ENCODE peak calls at places on chromosomes 6 and 20, in six cellular contexts. Z is brain microvascular endothelial cell, M is psoas muscle, I is GM23338, T is mucosa of descending colon, U is fibroblast of lung. D is an unnamed sample.
A peak's percentile ranks its signal among the peaks of the same experiment; 100 is the strongest.

GRCh38 chr6:22613695-22614094 is 44.3 kb downstream of the HDGFL1 start:
- DNase-seq in T (no peak), I (no peak), U (peak; percentile 95), M (no peak), Z (peak; percentile 85), D (peak; percentile 89)

GRCh38 chr20:59295531-59295930 is 4.9 kb upstream of the EDN3 start:
- DNase-seq in M (no peak), T (no peak), I (no peak), Z (no peak), U (no peak), D (no peak)

GRCh38 chr20:41617931-41618806 is at the start of gene CHD6:
- DNase-seq in M (peak; percentile 100), T (peak; percentile 99), I (peak; percentile 100), U (peak; percentile 100), Z (peak; percentile 100), D (peak; percentile 97)

GRCh38 chr6:2502096-2502997 is 248.4 kb downstream of the MYLK4 start:
- DNase-seq in I (peak; percentile 18), U (no peak), Z (no peak), T (no peak), M (no peak), D (no peak)

GRCh38 chr6:147204843-147205311 is 660 bp downstream of the STXBP5 start:
- DNase-seq in U (no peak), Z (no peak), M (no peak), I (no peak), T (no peak), D (no peak)

GRCh38 chr6:82720992-82721391 is 344.6 kb downstream of the UBE3D start:
- DNase-seq in I (no peak), T (no peak), U (peak; percentile 24), M (no peak), Z (no peak), D (no peak)

GRCh38 chr20:46670228-46670584 is 18.9 kb upstream of the SLC13A3 start:
- DNase-seq in Z (no peak), I (no peak), U (no peak), T (no peak), M (no peak), D (no peak)

GRCh38 chr20:1887321-1887720 is 7.9 kb upstream of the SIRPA start:
- DNase-seq in I (no peak), Z (no peak), U (no peak), M (peak; percentile 66), T (no peak), D (no peak)

GRCh38 chr20:10558635-10559187 is 115.1 kb downstream of the JAG1 start:
- DNase-seq in I (no peak), U (peak; percentile 98), Z (peak; percentile 99), T (no peak), M (no peak), D (peak; percentile 95)

GRCh38 chr6:105794263-105794662 is 291.9 kb upstream of the PRDM1 start:
- DNase-seq in T (peak; percentile 62), Z (no peak), U (no peak), M (peak; percentile 85), I (peak; percentile 44), D (no peak)

GRCh38 chr6:27076116-27076515 is 171.4 kb upstream of the PRSS16 start:
- DNase-seq in I (no peak), T (no peak), U (no peak), M (no peak), Z (no peak), D (no peak)

GRCh38 chr20:1185316-1185741 is 548 bp upstream of the TMEM74B start:
- DNase-seq in M (no peak), U (no peak), T (no peak), I (peak; percentile 56), Z (no peak), D (no peak)

GRCh38 chr6:149261364-149261763 is 56.1 kb upstream of the TAB2 start:
- DNase-seq in T (no peak), U (no peak), Z (no peak), M (no peak), I (no peak), D (no peak)

GRCh38 chr6:73585566-73586415 is 65.0 kb upstream of the EEF1A1 start:
- DNase-seq in T (peak; percentile 77), I (peak; percentile 70), U (peak; percentile 83), M (no peak), Z (peak; percentile 80), D (no peak)

GRCh38 chr20:53769041-53769440 is 175.4 kb upstream of the ZNF217 start:
- DNase-seq in T (no peak), Z (peak; percentile 18), U (no peak), I (peak; percentile 24), M (no peak), D (no peak)

GRCh38 chr20:50575869-50576720 is 65.9 kb downstream of the PTPN1 start:
- DNase-seq in U (peak; percentile 46), Z (peak; percentile 37), T (peak; percentile 88), M (peak; percentile 83), I (peak; percentile 80), D (no peak)

GRCh38 chr6:152068622-152069261 is 261.3 kb downstream of the ESR1 start:
- DNase-seq in I (no peak), U (peak; percentile 17), M (no peak), Z (no peak), T (no peak), D (no peak)

GRCh38 chr20:21099653-21100589 is 6.2 kb downstream of the LINC00237 start:
- DNase-seq in T (peak; percentile 49), U (no peak), I (peak; percentile 68), M (peak; percentile 61), Z (no peak), D (no peak)

GRCh38 chr6:169190144-169190584 is 63.5 kb downstream of the THBS2 start:
- DNase-seq in U (peak; percentile 99), Z (peak; percentile 83), T (no peak), M (peak; percentile 85), I (no peak), D (peak; percentile 90)

DNA sequence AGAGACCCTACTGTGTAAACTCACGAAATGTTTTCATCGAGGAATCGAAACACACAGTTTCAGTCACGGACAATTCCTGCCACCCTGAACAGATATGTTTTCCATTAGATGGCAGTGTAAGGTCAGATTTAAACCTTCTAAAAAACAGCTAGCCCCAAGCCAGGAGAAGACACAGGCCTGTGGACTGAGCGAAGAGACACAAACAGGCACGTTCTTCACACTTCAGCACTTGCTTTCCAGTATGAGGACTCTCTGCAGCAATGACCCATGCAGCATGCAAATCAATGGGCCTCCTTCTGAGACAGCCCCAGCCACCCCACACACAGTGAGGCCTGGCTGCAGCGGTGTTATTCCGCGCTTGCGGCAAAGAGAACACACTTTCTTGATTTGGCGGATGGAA is 31.9 kb downstream of the HUS1B start:
- DNase-seq in T (no peak), U (peak; percentile 19), Z (peak; percentile 19), I (peak; percentile 57), M (no peak), D (no peak)
- TF ChIP-seq CTCF in T (no peak), U (peak; percentile 33), Z (peak; percentile 35), I (peak; percentile 58), M (no peak), D (no peak)

GRCh38 chr6:161446296-161446925 is 172.6 kb upstream of the AGPAT4 start:
- DNase-seq in I (no peak), M (no peak), T (no peak), U (no peak), Z (no peak), D (no peak)

GRCh38 chr6:161442381-161442858 is 168.6 kb upstream of the AGPAT4 start:
- DNase-seq in M (no peak), T (no peak), U (no peak), I (no peak), Z (no peak), D (no peak)

GRCh38 chr6:161443868-161444267 is 170.0 kb upstream of the AGPAT4 start:
- DNase-seq in Z (no peak), U (peak; percentile 81), I (peak; percentile 84), T (no peak), M (no peak), D (no peak)

GRCh38 chr6:161444966-161445799 is 171.3 kb upstream of the AGPAT4 start:
- DNase-seq in M (peak; percentile 62), I (no peak), Z (no peak), T (no peak), U (peak; percentile 69), D (no peak)

DNA sequence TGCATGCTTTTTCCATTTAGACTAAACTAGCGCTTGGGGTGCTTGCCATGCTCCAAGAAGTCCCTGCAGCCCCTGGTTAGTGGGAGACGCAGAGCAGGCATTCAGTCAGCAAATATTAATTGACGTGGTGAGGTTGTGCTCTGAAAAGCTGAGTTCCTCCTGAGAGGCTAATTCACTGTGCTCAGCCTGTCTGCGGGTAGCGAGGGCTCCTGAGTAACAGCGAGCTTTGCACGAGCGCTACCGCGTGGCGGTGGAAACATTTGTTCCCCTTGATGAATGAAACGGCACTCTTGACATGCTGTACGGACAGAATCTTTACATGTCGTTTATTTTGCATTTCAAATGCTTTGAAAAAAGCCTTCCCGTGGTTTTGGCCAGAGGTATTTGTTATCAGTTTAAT is 170.6 kb upstream of the AGPAT4 start:
- DNase-seq in Z (no peak), T (peak; percentile 9), U (peak; percentile 86), I (peak; percentile 36), M (peak; percentile 73), D (no peak)
- TF ChIP-seq CTCF in Z (peak; percentile 26), T (no peak), U (no peak), I (peak; percentile 25), M (peak; percentile 32), D (peak; percentile 16)

GRCh38 chr20:19928379-19929360 is 88.5 kb upstream of the NAA20 start:
- DNase-seq in I (no peak), Z (no peak), U (no peak), T (peak; percentile 81), M (no peak), D (no peak)
- TF ChIP-seq CTCF in I (no peak), Z (no peak), U (no peak), T (no peak), M (no peak), D (no peak)

GRCh38 chr6:11333292-11333849 is 100.9 kb upstream of the NEDD9 start:
- DNase-seq in U (no peak), I (peak; percentile 12), Z (no peak), T (no peak), M (no peak), D (no peak)

GRCh38 chr6:11329841-11330765 is 97.6 kb upstream of the NEDD9 start:
- DNase-seq in Z (no peak), T (peak; percentile 67), U (no peak), M (no peak), I (no peak), D (no peak)

GRCh38 chr6:11331136-11331535 is 98.7 kb upstream of the NEDD9 start:
- DNase-seq in U (no peak), Z (no peak), I (no peak), T (no peak), M (no peak), D (no peak)

GRCh38 chr6:11335826-11336225 is 103.4 kb upstream of the NEDD9 start:
- DNase-seq in I (no peak), M (no peak), U (no peak), Z (no peak), T (no peak), D (no peak)

GRCh38 chr6:11332463-11332862 is 100.0 kb upstream of the NEDD9 start:
- DNase-seq in U (no peak), Z (no peak), I (no peak), T (no peak), M (no peak), D (no peak)
- TF ChIP-seq CTCF in U (no peak), Z (no peak), I (no peak), T (no peak), M (no peak), D (no peak)

D was measured in AG04449.